ENCODE peak calls at places on chromosomes 11 and 22, in four cellular contexts. One of them, this sample, is unnamed.

GRCh38 chr11:133945087-133945974 is 11.4 kb downstream of the IGSF9B start:
- DNase-seq in RWPE1: no peak
- DNase-seq in brain microvascular endothelial cell: no peak
- DNase-seq in H9: no peak
- DNase-seq in this sample: no peak

GRCh38 chr22:28917747-28918543 is 34.6 kb downstream of the ZNRF3 start:
- DNase-seq in RWPE1: no peak
- DNase-seq in brain microvascular endothelial cell: no peak
- DNase-seq in H9: no peak
- DNase-seq in this sample: no peak

GRCh38 chr11:78798567-78799170 is 224.0 kb upstream of the NARS2 start:
- DNase-seq in brain microvascular endothelial cell: peak
- DNase-seq in RWPE1: peak
- DNase-seq in H9: peak
- DNase-seq in this sample: no peak

GRCh38 chr22:44386386-44387035 is 73.8 kb upstream of the SHISAL1 start:
- DNase-seq in brain microvascular endothelial cell: no peak
- DNase-seq in H9: no peak
- DNase-seq in RWPE1: no peak
- DNase-seq in this sample: no peak

GRCh38 chr11:78653294-78653909 is 78.7 kb upstream of the NARS2 start:
- DNase-seq in H9: no peak
- DNase-seq in brain microvascular endothelial cell: no peak
- DNase-seq in RWPE1: no peak
- DNase-seq in this sample: no peak

GRCh38 chr11:78290293-78291176 is 101.8 kb downstream of the USP35 start:
- DNase-seq in H9: no peak
- DNase-seq in brain microvascular endothelial cell: peak
- DNase-seq in RWPE1: peak
- DNase-seq in this sample: no peak

GRCh38 chr11:120667281-120667680 is 155.7 kb downstream of the GRIK4 start:
- DNase-seq in brain microvascular endothelial cell: no peak
- DNase-seq in RWPE1: no peak
- DNase-seq in H9: no peak
- DNase-seq in this sample: no peak

GRCh38 chr11:19808076-19808911 is 95.7 kb downstream of the NAV2 start:
- DNase-seq in brain microvascular endothelial cell: no peak
- DNase-seq in RWPE1: no peak
- DNase-seq in H9: no peak
- DNase-seq in this sample: no peak

GRCh38 chr11:85806876-85807275 is 4.1 kb downstream of the SYTL2 start:
- DNase-seq in brain microvascular endothelial cell: no peak
- DNase-seq in H9: no peak
- DNase-seq in RWPE1: no peak
- DNase-seq in this sample: no peak

GRCh38 chr11:45259607-45260006 is 26.5 kb downstream of the SYT13 start:
- DNase-seq in H9: no peak
- DNase-seq in RWPE1: no peak
- DNase-seq in brain microvascular endothelial cell: no peak
- DNase-seq in this sample: no peak

GRCh38 chr11:29171350-29171950 is 845.4 kb downstream of the KCNA4 start:
- DNase-seq in brain microvascular endothelial cell: no peak
- DNase-seq in H9: no peak
- DNase-seq in RWPE1: no peak
- DNase-seq in this sample: no peak

GRCh38 chr11:119147604-119148333 is 1.1 kb upstream of the ABCG4 start:
- DNase-seq in brain microvascular endothelial cell: no peak
- DNase-seq in H9: peak
- DNase-seq in RWPE1: no peak
- DNase-seq in this sample: no peak

GRCh38 chr11:9616042-9616640 is 42.7 kb downstream of the WEE1 start:
- DNase-seq in RWPE1: no peak
- DNase-seq in H9: no peak
- DNase-seq in brain microvascular endothelial cell: peak
- DNase-seq in this sample: no peak

GRCh38 chr11:94664336-94664735 is 97.2 kb downstream of the PIWIL4 start:
- DNase-seq in H9: no peak
- DNase-seq in brain microvascular endothelial cell: no peak
- DNase-seq in RWPE1: no peak
- DNase-seq in this sample: no peak

GRCh38 chr11:78050964-78051831 is 12.5 kb upstream of the THRSP start:
- DNase-seq in H9: peak
- DNase-seq in RWPE1: no peak
- DNase-seq in brain microvascular endothelial cell: peak
- DNase-seq in this sample: no peak

GRCh38 chr11:1943576-1943975 is 3.6 kb upstream of the MRPL23 start:
- DNase-seq in H9: no peak
- DNase-seq in brain microvascular endothelial cell: no peak
- DNase-seq in RWPE1: no peak
- DNase-seq in this sample: no peak

GRCh38 chr11:102791271-102792036 is 6.5 kb downstream of the MMP1 start:
- DNase-seq in RWPE1: no peak
- DNase-seq in H9: no peak
- DNase-seq in brain microvascular endothelial cell: no peak
- DNase-seq in this sample: no peak

GRCh38 chr22:48959496-48959895 is 868.2 kb downstream of the BRD1 start:
- DNase-seq in H9: peak
- DNase-seq in brain microvascular endothelial cell: no peak
- DNase-seq in RWPE1: no peak
- DNase-seq in this sample: no peak

GRCh38 chr11:117663389-117663788 is 133.6 kb downstream of the DSCAML1 start:
- DNase-seq in RWPE1: no peak
- DNase-seq in H9: no peak
- DNase-seq in brain microvascular endothelial cell: no peak
- DNase-seq in this sample: no peak

GRCh38 chr11:117664897-117665296 is 132.1 kb downstream of the DSCAML1 start:
- DNase-seq in RWPE1: no peak
- DNase-seq in brain microvascular endothelial cell: no peak
- DNase-seq in H9: peak
- DNase-seq in this sample: no peak

GRCh38 chr11:1022411-1022810 is 14.1 kb downstream of the MUC6 start:
- DNase-seq in RWPE1: no peak
- DNase-seq in H9: no peak
- DNase-seq in brain microvascular endothelial cell: no peak
- DNase-seq in this sample: no peak

GRCh38 chr22:49583886-49584505 is 243.7 kb downstream of the BRD1 start:
- DNase-seq in RWPE1: no peak
- DNase-seq in brain microvascular endothelial cell: no peak
- DNase-seq in H9: no peak
- DNase-seq in this sample: no peak

GRCh38 chr11:11578542-11578941 is 43.3 kb downstream of the GALNT18 start:
- DNase-seq in H9: peak
- DNase-seq in brain microvascular endothelial cell: no peak
- DNase-seq in RWPE1: no peak
- DNase-seq in this sample: no peak

GRCh38 chr11:23455291-23455864 is 595.1 kb upstream of the CCDC179 start:
- DNase-seq in RWPE1: no peak
- DNase-seq in H9: no peak
- DNase-seq in brain microvascular endothelial cell: no peak
- DNase-seq in this sample: no peak

GRCh38 chr22:20267441-20268288 is 453 bp downstream of the RTN4R start:
- DNase-seq in H9: no peak
- DNase-seq in RWPE1: no peak
- DNase-seq in brain microvascular endothelial cell: no peak
- DNase-seq in this sample: no peak

GRCh38 chr11:110076388-110076965 is 16.7 kb upstream of the ZC3H12C start:
- DNase-seq in H9: peak
- DNase-seq in brain microvascular endothelial cell: no peak
- DNase-seq in RWPE1: peak
- DNase-seq in this sample: no peak

GRCh38 chr22:49765091-49765771 is 62.4 kb downstream of the BRD1 start:
- DNase-seq in H9: peak
- DNase-seq in brain microvascular endothelial cell: no peak
- DNase-seq in RWPE1: no peak
- DNase-seq in this sample: no peak

GRCh38 chr11:1830500-1831223 is 4.1 kb upstream of the SYT8 start:
- DNase-seq in brain microvascular endothelial cell: no peak
- DNase-seq in H9: no peak
- DNase-seq in RWPE1: peak
- DNase-seq in this sample: no peak

GRCh38 chr11:45341379-45341778 is 55.2 kb upstream of the SYT13 start:
- DNase-seq in RWPE1: no peak
- DNase-seq in brain microvascular endothelial cell: no peak
- DNase-seq in H9: peak
- DNase-seq in this sample: no peak

GRCh38 chr22:30017375-30017774 is 62.9 kb upstream of the HORMAD2 start:
- DNase-seq in H9: no peak
- DNase-seq in RWPE1: no peak
- DNase-seq in brain microvascular endothelial cell: no peak
- DNase-seq in this sample: no peak

GRCh38 chr22:19912236-19912999 is 29.2 kb upstream of the COMT start:
- DNase-seq in RWPE1: no peak
- DNase-seq in H9: peak
- DNase-seq in brain microvascular endothelial cell: no peak
- DNase-seq in this sample: no peak

GRCh38 chr22:39501644-39502108 is 414 bp upstream of the MIEF1 start:
- DNase-seq in RWPE1: no peak
- DNase-seq in H9: no peak
- DNase-seq in brain microvascular endothelial cell: no peak
- DNase-seq in this sample: no peak

GRCh38 chr22:49420651-49421050 is 407.0 kb downstream of the BRD1 start:
- DNase-seq in brain microvascular endothelial cell: no peak
- DNase-seq in RWPE1: no peak
- DNase-seq in H9: no peak
- DNase-seq in this sample: no peak

GRCh38 chr11:122697636-122698167 is 42.2 kb downstream of the UBASH3B start:
- DNase-seq in H9: no peak
- DNase-seq in brain microvascular endothelial cell: no peak
- DNase-seq in RWPE1: peak
- DNase-seq in this sample: no peak

GRCh38 chr11:19199766-19200165 is 2.0 kb downstream of the CSRP3 start:
- DNase-seq in RWPE1: no peak
- DNase-seq in H9: no peak
- DNase-seq in brain microvascular endothelial cell: no peak
- DNase-seq in this sample: no peak

GRCh38 chr22:47564651-47565050 is 802.2 kb downstream of the TBC1D22A start:
- DNase-seq in H9: no peak
- DNase-seq in RWPE1: no peak
- DNase-seq in brain microvascular endothelial cell: no peak
- DNase-seq in this sample: no peak

GRCh38 chr11:1878134-1879031 is 13.3 kb downstream of the PRR33 start:
- DNase-seq in RWPE1: no peak
- DNase-seq in H9: no peak
- DNase-seq in brain microvascular endothelial cell: no peak
- DNase-seq in this sample: no peak

GRCh38 chr22:20604092-20604747 is 96.8 kb downstream of the MED15 start:
- DNase-seq in H9: no peak
- DNase-seq in RWPE1: no peak
- DNase-seq in brain microvascular endothelial cell: no peak
- DNase-seq in this sample: no peak

GRCh38 chr22:21735198-21736083 is at the start of gene YPEL1:
- DNase-seq in brain microvascular endothelial cell: peak
- DNase-seq in RWPE1: peak
- DNase-seq in H9: peak
- DNase-seq in this sample: peak
- H3K27ac ChIP-seq in brain microvascular endothelial cell: peak
- H3K27ac ChIP-seq in RWPE1: peak
- H3K27ac ChIP-seq in H9: no peak
- H3K27ac ChIP-seq in this sample: peak

GRCh38 chr11:62752994-62753735 is 795 bp downstream of the ZBTB3 start:
- DNase-seq in H9: no peak
- DNase-seq in RWPE1: no peak
- DNase-seq in brain microvascular endothelial cell: no peak
- DNase-seq in this sample: no peak
- H3K27ac ChIP-seq in H9: no peak
- H3K27ac ChIP-seq in RWPE1: peak
- H3K27ac ChIP-seq in brain microvascular endothelial cell: peak
- H3K27ac ChIP-seq in this sample: peak

GRCh38 chr11:75557649-75558494 is 4.2 kb upstream of the SERPINH1 start:
- DNase-seq in brain microvascular endothelial cell: peak
- DNase-seq in H9: peak
- DNase-seq in RWPE1: no peak
- DNase-seq in this sample: no peak

GRCh38 chr11:75553182-75553581 is 8.9 kb upstream of the SERPINH1 start:
- DNase-seq in RWPE1: no peak
- DNase-seq in brain microvascular endothelial cell: no peak
- DNase-seq in H9: no peak
- DNase-seq in this sample: no peak

GRCh38 chr11:75555079-75555811 is 6.8 kb upstream of the SERPINH1 start:
- DNase-seq in brain microvascular endothelial cell: no peak
- DNase-seq in RWPE1: no peak
- DNase-seq in H9: no peak
- DNase-seq in this sample: no peak

GRCh38 chr11:75554258-75555022 is 7.6 kb upstream of the SERPINH1 start:
- DNase-seq in RWPE1: no peak
- DNase-seq in H9: peak
- DNase-seq in brain microvascular endothelial cell: peak
- DNase-seq in this sample: no peak

GRCh38 chr11:75553889-75554257 is 8.2 kb upstream of the SERPINH1 start:
- DNase-seq in RWPE1: no peak
- DNase-seq in H9: no peak
- DNase-seq in brain microvascular endothelial cell: no peak
- DNase-seq in this sample: no peak
- H3K27ac ChIP-seq in RWPE1: peak
- H3K27ac ChIP-seq in H9: no peak
- H3K27ac ChIP-seq in brain microvascular endothelial cell: peak
- H3K27ac ChIP-seq in this sample: peak

GRCh38 chr11:12682730-12683500 is 8.7 kb downstream of the TEAD1 start:
- DNase-seq in brain microvascular endothelial cell: no peak
- DNase-seq in H9: no peak
- DNase-seq in RWPE1: no peak
- DNase-seq in this sample: no peak

GRCh38 chr11:12683857-12684256 is 9.6 kb downstream of the TEAD1 start:
- DNase-seq in brain microvascular endothelial cell: no peak
- DNase-seq in H9: no peak
- DNase-seq in RWPE1: no peak
- DNase-seq in this sample: no peak

GRCh38 chr11:12685229-12685628 is 11.0 kb downstream of the TEAD1 start:
- DNase-seq in brain microvascular endothelial cell: no peak
- DNase-seq in RWPE1: no peak
- DNase-seq in H9: no peak
- DNase-seq in this sample: no peak

GRCh38 chr11:12684821-12685220 is 10.6 kb downstream of the TEAD1 start:
- DNase-seq in brain microvascular endothelial cell: no peak
- DNase-seq in RWPE1: no peak
- DNase-seq in H9: no peak
- DNase-seq in this sample: no peak

DNA sequence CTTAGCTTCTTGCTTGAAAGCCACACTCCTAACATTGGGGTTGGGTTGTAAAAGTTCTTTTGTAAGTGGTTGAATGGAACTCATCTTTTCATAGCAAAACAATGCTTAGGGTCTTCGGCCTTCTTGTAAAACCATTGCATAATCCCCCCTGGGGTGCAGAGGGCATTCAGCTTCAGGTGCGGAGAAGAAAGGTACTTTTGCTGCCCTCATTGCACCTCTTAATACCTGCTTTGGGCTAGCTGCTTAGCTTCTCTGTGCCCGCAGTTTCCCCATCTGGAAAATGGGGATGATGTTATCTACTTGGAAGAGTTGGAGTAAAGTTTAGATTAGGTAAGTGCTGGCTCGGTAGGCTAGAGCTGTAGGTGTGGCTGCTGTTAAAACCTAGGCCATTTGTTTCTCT is 10.1 kb downstream of the TEAD1 start:
- DNase-seq in RWPE1: no peak
- DNase-seq in brain microvascular endothelial cell: no peak
- DNase-seq in H9: no peak
- DNase-seq in this sample: no peak
- H3K27ac ChIP-seq in RWPE1: no peak
- H3K27ac ChIP-seq in brain microvascular endothelial cell: peak
- H3K27ac ChIP-seq in H9: no peak
- H3K27ac ChIP-seq in this sample: no peak